ENCODE peak calls at places on chromosomes 12 and 14, in five cellular contexts. G is type B pancreatic cell, Y is A673, P is dorsolateral prefrontal cortex, N is upper lobe of left lung. D is an unnamed sample.

GRCh38 chr12:22856120-22856699 is 231.2 kb downstream of the ETNK1 start:
- DNase-seq in Y (peak; percentile 55), G (no peak), P (no peak), N (no peak), D (peak; percentile 13)

GRCh38 chr12:104828015-104828414 is 130.1 kb downstream of the SLC41A2 start:
- DNase-seq in G (no peak), N (peak; percentile 54), Y (no peak), P (no peak), D (no peak)

GRCh38 chr14:22556021-22556989 is 32.7 kb downstream of the DAD1 start:
- DNase-seq in Y (no peak), P (no peak), G (no peak), N (peak; percentile 88), D (no peak)

GRCh38 chr14:104322531-104323466 is 184.4 kb downstream of the KIF26A start:
- DNase-seq in P (peak; percentile 14), N (no peak), G (peak; percentile 60), Y (no peak), D (no peak)

GRCh38 chr14:99260652-99261551 is 11.1 kb downstream of the BCL11B start:
- DNase-seq in P (no peak), G (no peak), Y (no peak), N (no peak), D (no peak)

GRCh38 chr14:61438860-61439765 is 117.7 kb downstream of the PRKCH start:
- DNase-seq in P (no peak), Y (peak; percentile 87), G (no peak), N (no peak), D (peak; percentile 7)

GRCh38 chr12:75935544-75936242 is 95.9 kb downstream of the PHLDA1 start:
- DNase-seq in Y (no peak), P (no peak), N (no peak), G (no peak), D (no peak)

GRCh38 chr14:54715244-54715643 is 148.3 kb downstream of the SAMD4A start:
- DNase-seq in P (no peak), G (no peak), N (no peak), Y (peak; percentile 43), D (no peak)

GRCh38 chr12:11877869-11878780 is 192.6 kb upstream of the BCL2L14 start:
- DNase-seq in P (peak; percentile 57), G (no peak), Y (peak; percentile 84), N (peak; percentile 7), D (peak; percentile 34)

GRCh38 chr14:95432152-95433093 is 84.0 kb downstream of the SYNE3 start:
- DNase-seq in P (no peak), G (no peak), N (peak; percentile 84), Y (peak; percentile 37), D (no peak)

GRCh38 chr12:3071107-3071506 is 6.1 kb upstream of the TSPAN9 start:
- DNase-seq in P (no peak), Y (no peak), G (no peak), N (no peak), D (no peak)

GRCh38 chr14:20247651-20248246 is 8.7 kb downstream of the OR11H4 start:
- DNase-seq in Y (peak; percentile 21), P (no peak), N (no peak), G (no peak), D (no peak)
- TF ChIP-seq CTCF in Y (peak; percentile 30), P (no peak), N (no peak), G (no peak), D (no peak)

GRCh38 chr14:89037065-89037464 is 212.6 kb downstream of the TTC8 start:
- DNase-seq in Y (no peak), N (no peak), P (no peak), G (no peak), D (no peak)

GRCh38 chr14:89041245-89041585 is 216.8 kb downstream of the TTC8 start:
- DNase-seq in Y (no peak), P (no peak), N (peak; percentile 34), G (no peak), D (no peak)

GRCh38 chr14:89042021-89042420 is 217.6 kb downstream of the TTC8 start:
- DNase-seq in N (no peak), G (no peak), Y (no peak), P (no peak), D (no peak)

GRCh38 chr14:89040080-89040437 is 215.6 kb downstream of the TTC8 start:
- DNase-seq in N (no peak), Y (no peak), P (no peak), G (no peak), D (no peak)

GRCh38 chr14:89040438-89041244 is 216.2 kb downstream of the TTC8 start:
- DNase-seq in N (peak; percentile 93), P (peak; percentile 84), G (peak; percentile 92), Y (peak; percentile 81), D (peak; percentile 52)
- TF ChIP-seq CTCF in N (peak; percentile 88), P (peak; percentile 90), G (peak; percentile 97), Y (peak; percentile 98), D (peak; percentile 95)

GRCh38 chr12:117516034-117516433 is 154.6 kb upstream of the NOS1 start:
- DNase-seq in P (no peak), Y (no peak), G (no peak), N (no peak), D (no peak)
- TF ChIP-seq CTCF in P (no peak), Y (no peak), G (no peak), N (no peak), D (no peak)

GRCh38 chr14:64298773-64299172 is 4.6 kb upstream of the ESR2 start:
- DNase-seq in G (no peak), N (no peak), Y (no peak), P (no peak), D (no peak)
- TF ChIP-seq CTCF in G (peak; percentile 52), N (no peak), Y (no peak), P (no peak), D (no peak)

DNA sequence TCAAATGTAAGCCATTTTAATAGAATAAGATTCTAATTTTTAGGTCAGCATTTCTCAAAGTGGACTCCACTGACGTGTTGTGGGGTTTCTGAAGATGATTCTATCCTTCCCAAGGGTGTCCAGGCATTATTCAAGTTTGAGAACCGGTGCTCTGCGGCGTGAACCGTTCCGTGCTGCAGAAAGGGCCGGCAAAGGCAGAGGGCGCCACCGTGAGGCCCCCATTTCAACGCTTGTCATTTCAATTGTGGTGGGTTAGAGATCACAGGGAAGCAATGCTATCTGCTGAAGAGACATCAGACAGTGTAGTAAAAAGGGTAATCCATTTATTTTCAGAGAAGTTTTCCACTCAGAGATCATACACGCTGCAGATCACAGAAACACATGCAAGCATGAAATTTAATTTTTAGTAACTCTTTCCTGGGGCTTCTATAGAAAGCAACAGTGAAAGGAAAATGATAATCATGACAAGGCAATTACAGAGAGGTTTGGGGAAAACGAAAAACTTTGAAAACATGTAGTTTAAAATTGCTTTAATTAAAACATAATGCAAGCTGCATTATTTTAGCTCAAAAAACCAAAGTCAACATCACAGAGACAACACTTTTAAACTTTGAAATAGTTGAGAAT is 201.7 kb downstream of the EXOC5 start:
- DNase-seq in Y (peak; percentile 94), G (no peak), N (peak; percentile 52), P (no peak), D (no peak)
- TF ChIP-seq CTCF in Y (peak; percentile 96), G (peak; percentile 80), N (peak; percentile 30), P (peak; percentile 40), D (peak; percentile 57)

GRCh38 chr14:68767248-68767645 is 25.6 kb downstream of the ZFP36L1 start:
- DNase-seq in Y (no peak), N (no peak), P (no peak), G (no peak), D (no peak)
- TF ChIP-seq CTCF in Y (no peak), N (no peak), P (no peak), G (no peak), D (no peak)

GRCh38 chr14:69042309-69043006 is 63.4 kb upstream of the ACTN1 start:
- DNase-seq in N (no peak), P (no peak), G (no peak), Y (no peak), D (no peak)
- TF ChIP-seq CTCF in N (no peak), P (no peak), G (no peak), Y (no peak), D (no peak)

GRCh38 chr12:24113701-24114100 is 164.2 kb upstream of the SOX5 start:
- DNase-seq in P (no peak), N (no peak), Y (peak; percentile 80), G (no peak), D (no peak)

GRCh38 chr12:24111101-24111500 is 161.6 kb upstream of the SOX5 start:
- DNase-seq in N (no peak), P (no peak), Y (peak; percentile 21), G (no peak), D (no peak)

GRCh38 chr12:24111591-24111990 is 162.1 kb upstream of the SOX5 start:
- DNase-seq in Y (peak; percentile 23), P (no peak), N (no peak), G (no peak), D (no peak)

DNA sequence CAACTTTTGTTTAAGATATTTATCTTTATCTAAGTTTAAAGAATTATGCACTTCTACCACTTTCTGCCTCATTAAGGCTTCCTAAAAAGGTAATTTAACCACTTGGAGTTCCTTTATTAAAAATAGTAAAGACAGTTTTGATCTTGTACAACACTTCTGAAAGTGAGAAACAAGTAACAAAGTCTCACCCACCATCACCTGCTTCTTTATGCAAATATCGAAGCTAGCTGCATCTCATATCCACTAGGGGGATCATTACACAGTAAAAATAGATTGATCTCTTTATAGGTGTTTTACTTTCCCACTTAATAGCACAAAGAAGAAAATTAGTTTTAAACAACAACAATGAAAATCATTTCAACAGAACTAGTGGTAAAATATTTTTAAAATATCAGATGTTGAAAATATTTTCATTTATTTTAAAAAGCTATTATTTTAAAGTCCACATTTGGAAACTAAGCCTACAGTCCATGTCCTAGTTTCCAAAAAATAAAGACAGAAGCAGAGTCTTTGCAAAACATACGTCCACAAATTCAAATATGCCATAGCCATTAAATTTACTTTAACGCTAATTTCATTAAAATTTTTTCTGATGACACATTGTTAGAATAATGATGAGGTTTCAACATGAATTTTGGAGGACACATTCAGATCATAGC is 160.0 kb upstream of the SOX5 start:
- DNase-seq in P (no peak), Y (peak; percentile 64), N (no peak), G (no peak), D (no peak)
- TF ChIP-seq CTCF in P (peak; percentile 42), Y (peak; percentile 81), N (peak; percentile 13), G (peak; percentile 84), D (peak; percentile 36)

DNA sequence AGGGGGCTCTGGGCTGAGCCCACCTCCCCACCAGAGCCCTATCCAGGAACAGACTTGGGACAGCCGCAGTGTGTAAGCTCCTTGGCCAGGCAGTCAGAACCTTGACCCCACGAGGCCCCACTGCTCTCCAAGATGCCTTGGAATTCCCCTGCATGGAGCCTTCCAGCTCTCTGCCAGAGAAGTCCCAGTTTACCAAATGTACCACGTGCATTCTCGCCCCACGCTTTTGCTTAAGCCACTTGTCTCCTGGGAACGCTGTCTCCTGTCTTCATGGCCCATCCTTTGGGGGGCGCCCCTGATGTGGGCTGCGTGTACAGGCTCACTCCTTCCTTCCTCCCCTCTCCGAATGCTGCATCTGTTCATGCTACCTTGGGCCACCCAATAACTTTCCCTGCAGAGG is 7.9 kb downstream of the FAIM2 start:
- DNase-seq in Y (no peak), G (no peak), N (no peak), P (no peak), D (no peak)
- TF ChIP-seq CTCF in Y (no peak), G (no peak), N (no peak), P (no peak), D (no peak)

D was measured in AG09309.